ENCODE peak calls at places on chromosomes 12 and 14, in five cellular contexts. B is kidney, E is germinal center, L is thoracic aorta, J is choroid plexus epithelial cell. I is an unnamed sample.

GRCh38 chr12:31444801-31445200 is 118.9 kb upstream of the SINHCAF start:
- DNase-seq in J (no peak), L (no peak), E (no peak), B (no peak), I (no peak)

GRCh38 chr12:84627582-84627981 is 285.0 kb downstream of the SLC6A15 start:
- DNase-seq in B (no peak), L (no peak), E (no peak), J (no peak), I (no peak)

GRCh38 chr12:50750366-50750765 is 13.5 kb upstream of the ATF1 start:
- DNase-seq in E (no peak), B (no peak), J (no peak), L (no peak), I (no peak)

GRCh38 chr12:6204533-6205143 is 4.4 kb downstream of the CD9 start:
- DNase-seq in L (no peak), E (no peak), J (no peak), B (no peak), I (no peak)

GRCh38 chr12:13383379-13383778 is 186.9 kb downstream of the EMP1 start:
- DNase-seq in B (no peak), E (no peak), L (no peak), J (no peak), I (peak)

GRCh38 chr14:93042968-93043940 is 72.5 kb downstream of the ITPK1 start:
- DNase-seq in E (no peak), J (peak), B (no peak), L (peak), I (peak)

GRCh38 chr12:77107121-77107520 is 41.8 kb upstream of the E2F7 start:
- DNase-seq in J (no peak), E (no peak), B (no peak), L (no peak), I (no peak)

GRCh38 chr12:82682851-82683261 is 3.9 kb upstream of the TMTC2 start:
- DNase-seq in B (no peak), E (no peak), J (peak), L (no peak), I (no peak)

GRCh38 chr14:56532546-56532945 is 47.1 kb upstream of the TMEM260 start:
- DNase-seq in J (no peak), L (no peak), B (no peak), E (no peak), I (peak)

GRCh38 chr14:68589447-68590232 is 203.2 kb downstream of the ZFP36L1 start:
- DNase-seq in B (peak), E (no peak), J (peak), L (no peak), I (peak)

GRCh38 chr14:41597647-41598046 is 9.0 kb upstream of the LRFN5 start:
- DNase-seq in L (no peak), B (peak), E (no peak), J (no peak), I (no peak)

GRCh38 chr14:74249433-74250375 is 10.5 kb downstream of the VSX2 start:
- DNase-seq in B (no peak), E (no peak), J (no peak), L (no peak), I (no peak)

GRCh38 chr14:58280954-58281787 is 17.2 kb upstream of the ARID4A start:
- DNase-seq in B (no peak), J (peak), L (no peak), E (peak), I (no peak)

GRCh38 chr12:107396991-107397390 is 288.6 kb upstream of the PWP1 start:
- DNase-seq in L (no peak), E (no peak), J (peak), B (no peak), I (no peak)

GRCh38 chr14:53916239-53916638 is 40.4 kb downstream of the BMP4 start:
- DNase-seq in J (no peak), L (no peak), E (no peak), B (no peak), I (no peak)

GRCh38 chr12:119803391-119803791 is 73.7 kb downstream of the CIT start:
- DNase-seq in J (peak), B (no peak), E (no peak), L (no peak), I (no peak)

GRCh38 chr12:93889516-93890202 is 212.5 kb downstream of the CRADD start:
- DNase-seq in E (no peak), L (no peak), J (no peak), B (no peak), I (no peak)

GRCh38 chr12:88579941-88580871 is at the start of gene KITLG:
- DNase-seq in J (peak), B (peak), E (peak), L (peak), I (peak)

GRCh38 chr12:69389836-69390235 is 30.3 kb downstream of the YEATS4 start:
- DNase-seq in B (no peak), L (no peak), J (peak), E (no peak), I (no peak)

GRCh38 chr14:77275041-77275854 is 4.2 kb upstream of the NGB start:
- DNase-seq in B (no peak), L (no peak), J (no peak), E (no peak), I (no peak)

GRCh38 chr14:99982449-99983250 is 82.6 kb upstream of the EVL start:
- DNase-seq in B (no peak), L (no peak), J (peak), E (peak), I (peak)

GRCh38 chr12:69066420-69067373 is 133.7 kb upstream of the CPM start:
- DNase-seq in J (no peak), L (no peak), B (no peak), E (no peak), I (no peak)

GRCh38 chr12:12353807-12354206 is 3.1 kb upstream of the BORCS5 start:
- DNase-seq in J (no peak), L (no peak), E (no peak), B (no peak), I (no peak)

GRCh38 chr12:10372534-10372931 is 17.3 kb downstream of the KLRK1 start:
- DNase-seq in B (peak), E (no peak), L (no peak), J (no peak), I (peak)

GRCh38 chr14:89349196-89350008 is 67.6 kb downstream of the FOXN3 start:
- DNase-seq in B (no peak), E (no peak), L (no peak), J (peak), I (peak)

GRCh38 chr12:125518074-125518473 is 452.8 kb downstream of the AACS start:
- DNase-seq in J (no peak), B (no peak), E (no peak), L (no peak), I (no peak)

GRCh38 chr12:75784591-75784990 is 247.0 kb downstream of the PHLDA1 start:
- DNase-seq in J (no peak), B (no peak), L (no peak), E (no peak), I (peak)

I was measured in left colon.